ENCODE peak calls at places on chromosomes 1 and 21, in ten cellular contexts. Y, D, Z, P, O, B, Q, N, T and I are unnamed samples.

GRCh38 chr1:231272173-231272572 is 31.2 kb downstream of the GNPAT start:
- DNase-seq in D (no peak), O (no peak), Q (no peak), Y (no peak), T (no peak), N (peak; percentile 27), P (no peak), B (no peak), Z (no peak), I (no peak)

GRCh38 chr1:54304518-54304917 is 101.7 kb downstream of the SSBP3 start:
- DNase-seq in O (no peak), N (no peak), Y (no peak), Z (no peak), B (no peak), D (no peak), P (no peak), Q (no peak), T (no peak), I (no peak)

GRCh38 chr1:218591966-218592365 is 246.8 kb downstream of the TGFB2 start:
- DNase-seq in Q (no peak), P (no peak), Y (no peak), N (no peak), O (no peak), D (no peak), B (no peak), T (no peak), Z (no peak), I (no peak)

GRCh38 chr1:118043624-118044023 is 114.1 kb downstream of the WDR3 start:
- DNase-seq in T (no peak), O (no peak), Y (no peak), P (no peak), B (no peak), Z (no peak), D (no peak), Q (no peak), N (no peak), I (no peak)

GRCh38 chr1:53625766-53626520 is 113.0 kb downstream of the GLIS1 start:
- DNase-seq in P (no peak), D (no peak), B (peak; percentile 12), Z (no peak), O (no peak), Y (no peak), T (no peak), N (no peak), Q (no peak), I (no peak)

GRCh38 chr1:210541680-210542358 is 213.1 kb downstream of the HHAT start:
- DNase-seq in Y (no peak), O (no peak), T (no peak), N (no peak), Z (no peak), P (peak; percentile 42), B (no peak), D (no peak), Q (no peak), I (no peak)

GRCh38 chr1:163796394-163796821 is 474.7 kb downstream of the NUF2 start:
- DNase-seq in Z (no peak), D (no peak), Y (no peak), B (no peak), P (no peak), O (no peak), T (peak; percentile 15), N (no peak), Q (no peak), I (peak; percentile 6)

GRCh38 chr1:33970148-33970825 is 106.4 kb downstream of the HMGB4 start:
- DNase-seq in D (no peak), B (no peak), T (no peak), O (no peak), Y (no peak), Q (no peak), P (peak; percentile 71), N (no peak), Z (no peak), I (no peak)

GRCh38 chr1:27099154-27099903 is 55.6 kb downstream of the SLC9A1 start:
- DNase-seq in Z (no peak), Y (peak; percentile 77), N (no peak), P (peak; percentile 39), O (no peak), B (no peak), D (no peak), Q (peak; percentile 26), T (peak; percentile 66), I (no peak)

GRCh38 chr1:26077524-26077923 is 10.1 kb upstream of the TRIM63 start:
- DNase-seq in N (no peak), Z (no peak), O (no peak), Q (no peak), D (no peak), B (no peak), P (no peak), T (no peak), Y (no peak), I (no peak)

GRCh38 chr1:192632641-192633532 is 3.1 kb upstream of the RGS13 start:
- DNase-seq in O (no peak), Z (no peak), D (no peak), Y (no peak), B (no peak), T (no peak), Q (no peak), P (peak; percentile 27), N (no peak), I (no peak)

GRCh38 chr1:203711251-203712007 is 53.6 kb upstream of the LAX1 start:
- DNase-seq in Y (no peak), N (no peak), Q (no peak), T (no peak), O (no peak), D (no peak), B (no peak), Z (no peak), P (no peak), I (no peak)

GRCh38 chr1:33966346-33967141 is 102.7 kb downstream of the HMGB4 start:
- DNase-seq in Y (no peak), B (no peak), D (no peak), Q (no peak), P (peak; percentile 25), T (no peak), N (no peak), O (peak; percentile 93), Z (no peak), I (no peak)

GRCh38 chr1:214050513-214051401 is 63.0 kb downstream of the PROX1 start:
- DNase-seq in O (no peak), P (no peak), D (no peak), B (no peak), Q (no peak), Y (no peak), T (no peak), N (no peak), Z (no peak), I (no peak)

GRCh38 chr21:24705201-24705600 is 902.1 kb downstream of the MRPL39 start:
- DNase-seq in D (no peak), N (no peak), Y (no peak), T (no peak), B (no peak), O (no peak), Q (no peak), P (no peak), Z (no peak), I (no peak)

GRCh38 chr1:227459326-227459841 is 104.0 kb upstream of the ZNF678 start:
- DNase-seq in D (no peak), B (no peak), O (no peak), T (peak; percentile 49), P (no peak), Y (no peak), Z (no peak), N (no peak), Q (no peak), I (no peak)

GRCh38 chr1:94105957-94106529 is 14.9 kb downstream of the ABCA4 start:
- DNase-seq in P (no peak), T (no peak), O (no peak), D (no peak), B (no peak), Z (no peak), Q (no peak), N (no peak), Y (no peak), I (no peak)

GRCh38 chr1:44170281-44170823 is 28.9 kb upstream of the KLF18 start:
- DNase-seq in B (no peak), Q (no peak), Y (no peak), O (peak; percentile 1), N (no peak), P (peak; percentile 35), D (no peak), Z (no peak), T (peak; percentile 6), I (no peak)

GRCh38 chr1:178633068-178633467 is 92.0 kb upstream of the RALGPS2 start:
- DNase-seq in Q (no peak), Z (no peak), T (peak; percentile 55), B (no peak), O (peak; percentile 33), P (no peak), N (no peak), Y (no peak), D (no peak), I (no peak)

GRCh38 chr1:95730986-95731385 is 497.0 kb downstream of the RWDD3 start:
- DNase-seq in N (no peak), Y (no peak), B (no peak), Z (no peak), T (no peak), Q (no peak), D (no peak), O (no peak), P (no peak), I (no peak)

GRCh38 chr1:167839009-167839408 is 74.9 kb downstream of the ADCY10 start:
- DNase-seq in D (no peak), O (no peak), Z (no peak), Y (no peak), Q (no peak), T (no peak), P (no peak), N (no peak), B (no peak), I (no peak)

GRCh38 chr1:109466440-109467300 is at the start of gene SYPL2:
- DNase-seq in D (no peak), O (no peak), Z (no peak), N (no peak), T (no peak), Y (no peak), Q (no peak), P (peak; percentile 85), B (no peak), I (peak; percentile 25)

GRCh38 chr21:16496594-16496993 is 766.8 kb downstream of the USP25 start:
- DNase-seq in O (no peak), N (no peak), Z (no peak), B (no peak), T (no peak), Y (no peak), D (no peak), P (no peak), Q (no peak), I (no peak)

GRCh38 chr1:181763736-181764135 is 280.4 kb downstream of the CACNA1E start:
- DNase-seq in P (no peak), O (no peak), Q (no peak), D (no peak), Z (no peak), N (no peak), Y (no peak), T (no peak), B (no peak), I (no peak)

GRCh38 chr21:45543371-45543709 is 1.1 kb upstream of the SLC19A1 start:
- DNase-seq in P (no peak), Y (peak; percentile 59), Z (no peak), O (no peak), N (no peak), D (no peak), B (peak; percentile 50), Q (no peak), T (no peak), I (no peak)

GRCh38 chr1:53498555-53499142 is 39.5 kb downstream of the DMRTB1 start:
- DNase-seq in B (no peak), T (no peak), Q (no peak), N (no peak), D (no peak), Y (no peak), P (no peak), O (peak; percentile 37), Z (no peak), I (no peak)

GRCh38 chr1:68010094-68010493 is 40.3 kb downstream of the DIRAS3 start:
- DNase-seq in N (no peak), T (no peak), D (no peak), Z (no peak), B (no peak), P (peak; percentile 40), Y (no peak), O (no peak), Q (no peak), I (no peak)

GRCh38 chr1:42386051-42386450 is 5.5 kb downstream of the RIMKLA start:
- DNase-seq in D (no peak), T (no peak), Z (no peak), Q (no peak), B (no peak), N (no peak), Y (no peak), O (no peak), P (no peak), I (no peak)